ENCODE peak calls at places on chromosomes 7 and 10, in six cellular contexts. One of them, this sample, is unnamed.

GRCh38 chr7:157441023-157441399 is 104.2 kb downstream of the DNAJB6 start:
- DNase-seq in tibial nerve: no peak
- DNase-seq in heart left ventricle: no peak
- DNase-seq in IMR-90: no peak
- DNase-seq in esophagus muscularis mucosa: no peak
- DNase-seq in Peyer's patch: peak; percentile 34
- DNase-seq in this sample: peak; percentile 7

GRCh38 chr10:77090381-77091356 is 546.9 kb downstream of the KCNMA1 start:
- DNase-seq in tibial nerve: no peak
- DNase-seq in heart left ventricle: no peak
- DNase-seq in IMR-90: no peak
- DNase-seq in esophagus muscularis mucosa: no peak
- DNase-seq in Peyer's patch: no peak
- DNase-seq in this sample: no peak

GRCh38 chr7:122803323-122803722 is 82.9 kb downstream of the CADPS2 start:
- DNase-seq in tibial nerve: no peak
- DNase-seq in heart left ventricle: no peak
- DNase-seq in IMR-90: no peak
- DNase-seq in esophagus muscularis mucosa: no peak
- DNase-seq in Peyer's patch: no peak
- DNase-seq in this sample: no peak

GRCh38 chr10:52066383-52066782 is 247.7 kb upstream of the DKK1 start:
- DNase-seq in tibial nerve: no peak
- DNase-seq in heart left ventricle: no peak
- DNase-seq in IMR-90: no peak
- DNase-seq in esophagus muscularis mucosa: no peak
- DNase-seq in Peyer's patch: no peak
- DNase-seq in this sample: no peak

GRCh38 chr7:116571037-116571436 is 46.2 kb downstream of the CAV1 start:
- DNase-seq in tibial nerve: no peak
- DNase-seq in heart left ventricle: no peak
- DNase-seq in IMR-90: peak; percentile 93
- DNase-seq in esophagus muscularis mucosa: no peak
- DNase-seq in Peyer's patch: no peak
- DNase-seq in this sample: no peak

GRCh38 chr7:1432411-1433082 is 26.7 kb downstream of the MICALL2 start:
- DNase-seq in tibial nerve: peak; percentile 61
- DNase-seq in heart left ventricle: peak; percentile 66
- DNase-seq in IMR-90: peak; percentile 27
- DNase-seq in esophagus muscularis mucosa: no peak
- DNase-seq in Peyer's patch: peak; percentile 83
- DNase-seq in this sample: peak; percentile 41

GRCh38 chr7:76358053-76358477 is 726 bp downstream of the YWHAG start:
- DNase-seq in tibial nerve: peak; percentile 60
- DNase-seq in heart left ventricle: peak; percentile 79
- DNase-seq in IMR-90: peak; percentile 20
- DNase-seq in esophagus muscularis mucosa: peak; percentile 94
- DNase-seq in Peyer's patch: peak; percentile 77
- DNase-seq in this sample: peak; percentile 69

GRCh38 chr7:138000081-138000701 is 1.7 kb downstream of the CREB3L2 start:
- DNase-seq in tibial nerve: peak; percentile 55
- DNase-seq in heart left ventricle: peak; percentile 76
- DNase-seq in IMR-90: peak; percentile 98
- DNase-seq in esophagus muscularis mucosa: no peak
- DNase-seq in Peyer's patch: no peak
- DNase-seq in this sample: no peak

GRCh38 chr7:111518264-111518663 is 44.0 kb downstream of the IMMP2L start:
- DNase-seq in tibial nerve: no peak
- DNase-seq in heart left ventricle: no peak
- DNase-seq in IMR-90: no peak
- DNase-seq in esophagus muscularis mucosa: no peak
- DNase-seq in Peyer's patch: no peak
- DNase-seq in this sample: no peak

GRCh38 chr7:135100856-135101255 is 47.0 kb upstream of the TMEM140 start:
- DNase-seq in tibial nerve: no peak
- DNase-seq in heart left ventricle: no peak
- DNase-seq in IMR-90: peak; percentile 10
- DNase-seq in esophagus muscularis mucosa: no peak
- DNase-seq in Peyer's patch: no peak
- DNase-seq in this sample: no peak

GRCh38 chr10:86652361-86653202 is 1.8 kb upstream of the OPN4 start:
- DNase-seq in tibial nerve: no peak
- DNase-seq in heart left ventricle: no peak
- DNase-seq in IMR-90: peak; percentile 21
- DNase-seq in esophagus muscularis mucosa: no peak
- DNase-seq in Peyer's patch: peak; percentile 34
- DNase-seq in this sample: no peak

DNA sequence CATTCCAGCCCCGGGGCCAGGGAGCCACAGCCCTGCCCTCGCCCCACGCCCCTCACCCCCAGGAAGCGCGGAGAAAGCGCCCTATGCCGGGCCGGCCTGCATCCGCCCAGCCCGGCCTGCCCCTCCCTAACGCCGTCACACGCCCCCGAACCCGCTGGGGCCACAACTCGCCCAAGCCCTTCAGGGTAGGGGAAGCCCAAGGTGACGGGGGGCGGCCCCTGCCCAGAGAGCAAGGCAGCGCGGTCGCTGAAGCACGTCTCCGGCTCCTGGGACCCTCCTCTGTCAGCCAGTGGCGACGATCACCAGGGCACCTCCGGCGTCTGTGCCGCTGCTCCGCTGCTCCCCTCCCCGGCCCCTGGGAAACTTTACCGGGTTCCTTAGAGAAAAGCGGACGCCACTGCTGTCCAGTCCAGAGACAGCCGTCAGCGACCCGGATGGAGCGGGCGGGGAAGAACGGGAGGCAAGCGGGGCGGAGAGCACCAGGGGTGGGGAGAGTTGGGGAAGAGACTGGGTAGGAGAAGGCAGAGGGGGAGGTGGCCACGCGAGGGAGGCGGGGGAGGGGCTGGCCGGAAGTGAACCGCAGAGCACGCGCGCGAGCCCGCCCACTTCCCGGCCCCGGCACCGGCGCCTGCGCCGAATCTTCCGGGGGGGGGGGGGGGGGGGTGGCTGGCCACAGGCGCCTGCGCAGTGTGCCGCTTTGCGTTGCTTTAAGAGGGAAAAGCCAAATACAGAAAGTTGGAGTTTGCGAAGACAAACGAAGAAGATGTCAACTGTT is at the start of gene HERC4:
- DNase-seq in tibial nerve: peak; percentile 89
- DNase-seq in heart left ventricle: peak; percentile 97
- DNase-seq in IMR-90: peak; percentile 92
- DNase-seq in esophagus muscularis mucosa: peak; percentile 98
- DNase-seq in Peyer's patch: peak; percentile 97
- DNase-seq in this sample: peak; percentile 94
- TF ChIP-seq POLR2A in tibial nerve: peak; percentile 74
- TF ChIP-seq POLR2A in heart left ventricle: peak; percentile 68
- TF ChIP-seq POLR2A in IMR-90: peak; percentile 92
- TF ChIP-seq POLR2A in esophagus muscularis mucosa: peak; percentile 76
- TF ChIP-seq POLR2A in Peyer's patch: peak; percentile 79
- TF ChIP-seq POLR2A in this sample: peak; percentile 88

GRCh38 chr10:1190791-1191490 is 134.8 kb downstream of the WDR37 start:
- DNase-seq in tibial nerve: no peak
- DNase-seq in heart left ventricle: no peak
- DNase-seq in IMR-90: no peak
- DNase-seq in esophagus muscularis mucosa: no peak
- DNase-seq in Peyer's patch: peak; percentile 36
- DNase-seq in this sample: no peak
- H3K27me3 ChIP-seq in tibial nerve: no peaks in the 10 kb centered on the region
- H3K27me3 ChIP-seq in heart left ventricle: peaks cover 14% of the 10 kb centered on the region
- H3K27me3 ChIP-seq in IMR-90: no peaks in the 10 kb centered on the region
- H3K27me3 ChIP-seq in esophagus muscularis mucosa: peaks cover 26% of the 10 kb centered on the region
- H3K27me3 ChIP-seq in Peyer's patch: no peaks in the 10 kb centered on the region
- H3K27me3 ChIP-seq in this sample: no peaks in the 10 kb centered on the region

DNA sequence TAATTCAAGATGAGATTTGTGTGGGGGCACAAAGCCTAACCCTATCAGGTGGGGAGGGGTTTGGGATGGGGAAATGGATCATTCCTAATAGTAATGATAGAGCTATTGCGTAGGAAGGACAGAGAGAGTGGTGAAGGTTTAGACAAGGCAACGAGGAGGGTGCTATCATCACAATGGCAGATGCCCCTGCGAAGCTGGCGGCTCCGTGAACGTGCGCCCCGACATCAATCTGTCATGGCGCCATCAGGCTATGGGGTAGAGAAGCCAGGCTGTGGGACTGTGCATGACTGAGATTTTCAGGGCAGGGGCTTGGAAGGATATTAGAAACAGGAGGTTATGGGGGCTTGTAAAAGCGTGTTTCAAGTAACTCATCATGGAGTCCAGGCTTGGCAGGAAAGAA is 157.6 kb downstream of the ITGA8 start:
- DNase-seq in tibial nerve: no peak
- DNase-seq in heart left ventricle: no peak
- DNase-seq in IMR-90: no peak
- DNase-seq in esophagus muscularis mucosa: no peak
- DNase-seq in Peyer's patch: no peak
- DNase-seq in this sample: no peak
- H3K27ac ChIP-seq in tibial nerve: no peak overlapping the region
- H3K27ac ChIP-seq in heart left ventricle: no peak overlapping the region
- H3K27ac ChIP-seq in IMR-90: no peak overlapping the region
- H3K27ac ChIP-seq in esophagus muscularis mucosa: no peak overlapping the region
- H3K27ac ChIP-seq in Peyer's patch: no peak overlapping the region
- H3K27ac ChIP-seq in this sample: no peak overlapping the region

GRCh38 chr7:39400836-39401235 is 165.4 kb upstream of the YAE1 start:
- DNase-seq in tibial nerve: no peak
- DNase-seq in heart left ventricle: no peak
- DNase-seq in IMR-90: no peak
- DNase-seq in esophagus muscularis mucosa: no peak
- DNase-seq in Peyer's patch: no peak
- DNase-seq in this sample: no peak
- TF ChIP-seq POLR2A in tibial nerve: no peak
- TF ChIP-seq POLR2A in heart left ventricle: no peak
- TF ChIP-seq POLR2A in IMR-90: no peak
- TF ChIP-seq POLR2A in esophagus muscularis mucosa: no peak
- TF ChIP-seq POLR2A in Peyer's patch: no peak
- TF ChIP-seq POLR2A in this sample: no peak

DNA sequence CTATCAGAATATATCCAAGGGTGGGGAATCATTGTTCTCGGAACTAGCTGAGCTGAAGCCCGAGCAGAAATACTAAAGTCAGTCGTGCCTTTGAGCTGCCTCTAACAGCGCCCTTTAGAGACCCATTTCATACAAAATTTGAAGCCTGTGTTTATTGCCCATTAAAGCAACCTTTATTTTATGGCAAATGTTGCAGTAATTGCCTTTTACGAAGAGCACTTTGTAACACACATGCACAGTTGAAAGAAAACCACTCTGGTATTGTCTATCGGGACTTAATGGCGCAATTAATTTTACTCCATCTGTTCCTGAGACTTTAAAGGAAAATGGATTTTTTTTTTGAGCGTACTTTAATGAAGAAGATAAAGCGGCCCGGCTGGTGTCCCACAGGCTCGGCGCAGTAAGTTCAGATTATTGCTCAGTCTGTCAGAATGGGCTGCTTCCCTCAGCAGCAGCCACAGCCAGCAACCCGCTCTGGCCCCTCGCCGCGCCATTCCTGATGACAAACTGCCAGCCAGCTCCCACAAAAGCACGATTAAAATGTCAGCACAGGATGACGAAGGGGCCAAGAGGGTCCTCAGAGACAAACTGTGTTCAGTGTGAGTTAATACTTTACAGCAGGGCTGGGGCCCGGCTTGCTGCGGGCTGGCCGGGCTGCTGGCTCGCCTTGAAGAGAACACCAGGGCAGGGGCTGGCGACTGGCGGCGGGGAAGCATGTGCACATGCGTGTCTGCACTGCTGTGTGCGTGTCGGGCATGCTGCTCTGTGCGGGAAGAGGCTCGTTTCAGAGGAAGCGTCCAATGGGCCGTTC is 501.1 kb upstream of the GALNT17 start:
- DNase-seq in tibial nerve: no peak
- DNase-seq in heart left ventricle: peak; percentile 9
- DNase-seq in IMR-90: peak; percentile 66
- DNase-seq in esophagus muscularis mucosa: no peak
- DNase-seq in Peyer's patch: no peak
- DNase-seq in this sample: no peak
- H3K27me3 ChIP-seq in tibial nerve: no peaks in the 10 kb centered on the region
- H3K27me3 ChIP-seq in heart left ventricle: no peaks in the 10 kb centered on the region
- H3K27me3 ChIP-seq in IMR-90: peaks cover 2% of the 10 kb centered on the region
- H3K27me3 ChIP-seq in esophagus muscularis mucosa: no peaks in the 10 kb centered on the region
- H3K27me3 ChIP-seq in Peyer's patch: no peaks in the 10 kb centered on the region
- H3K27me3 ChIP-seq in this sample: no peaks in the 10 kb centered on the region

GRCh38 chr7:131895541-131896173 is 339.2 kb upstream of the PODXL start:
- DNase-seq in tibial nerve: no peak
- DNase-seq in heart left ventricle: no peak
- DNase-seq in IMR-90: peak; percentile 70
- DNase-seq in esophagus muscularis mucosa: no peak
- DNase-seq in Peyer's patch: no peak
- DNase-seq in this sample: no peak
- H3K27ac ChIP-seq in tibial nerve: no peak overlapping the region
- H3K27ac ChIP-seq in heart left ventricle: no peak overlapping the region
- H3K27ac ChIP-seq in IMR-90: no peak overlapping the region
- H3K27ac ChIP-seq in esophagus muscularis mucosa: no peak overlapping the region
- H3K27ac ChIP-seq in Peyer's patch: no peak overlapping the region
- H3K27ac ChIP-seq in this sample: no peak overlapping the region

GRCh38 chr7:24907311-24907886 is 72.6 kb downstream of the OSBPL3 start:
- DNase-seq in tibial nerve: no peak
- DNase-seq in heart left ventricle: no peak
- DNase-seq in IMR-90: peak; percentile 76
- DNase-seq in esophagus muscularis mucosa: no peak
- DNase-seq in Peyer's patch: no peak
- DNase-seq in this sample: no peak
- TF ChIP-seq POLR2A in tibial nerve: no peak
- TF ChIP-seq POLR2A in heart left ventricle: no peak
- TF ChIP-seq POLR2A in IMR-90: no peak
- TF ChIP-seq POLR2A in esophagus muscularis mucosa: no peak
- TF ChIP-seq POLR2A in Peyer's patch: no peak
- TF ChIP-seq POLR2A in this sample: no peak

DNA sequence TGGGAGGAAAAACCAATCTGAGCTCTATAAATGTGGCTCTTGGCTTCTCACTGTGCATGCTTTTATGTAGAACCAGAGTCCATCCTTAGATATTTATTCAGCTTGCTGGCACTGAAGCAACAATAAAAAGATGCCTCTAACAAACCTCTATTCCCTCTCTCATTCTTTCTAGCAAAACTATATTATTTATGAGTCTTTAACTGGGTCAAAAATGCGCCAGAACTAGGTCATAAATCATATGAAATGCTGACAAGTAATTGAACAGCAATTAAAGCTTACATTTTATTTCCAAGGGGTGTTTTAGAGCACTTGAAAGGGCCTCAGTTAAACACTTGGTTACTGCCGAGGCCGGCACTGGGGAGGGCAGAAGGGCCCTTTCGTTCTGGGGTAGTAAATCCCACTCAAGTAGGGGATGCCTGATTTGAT is 14.0 kb downstream of the HOXA4 start:
- DNase-seq in tibial nerve: no peak
- DNase-seq in heart left ventricle: no peak
- DNase-seq in IMR-90: peak; percentile 22
- DNase-seq in esophagus muscularis mucosa: no peak
- DNase-seq in Peyer's patch: no peak
- DNase-seq in this sample: no peak
- H3K27me3 ChIP-seq in tibial nerve: no peaks in the 10 kb centered on the region
- H3K27me3 ChIP-seq in heart left ventricle: peaks cover 98% of the 10 kb centered on the region
- H3K27me3 ChIP-seq in IMR-90: no peaks in the 10 kb centered on the region
- H3K27me3 ChIP-seq in esophagus muscularis mucosa: no peaks in the 10 kb centered on the region
- H3K27me3 ChIP-seq in Peyer's patch: no peaks in the 10 kb centered on the region
- H3K27me3 ChIP-seq in this sample: no peaks in the 10 kb centered on the region